ENCODE peak calls at places on chromosomes 11 and 22, in seven cellular contexts. V, G, K, H, C, L and P are unnamed samples.

GRCh38 chr11:10659339-10660216 is 34.0 kb downstream of the IRAG1 start:
- DNase-seq in V (no peak), G (no peak), K (peak), H (no peak), C (peak), L (no peak), P (no peak)

GRCh38 chr11:363948-364761 is 5.1 kb upstream of the B4GALNT4 start:
- DNase-seq in V (peak), G (peak), K (peak), H (peak), C (no peak), L (peak), P (peak)

GRCh38 chr11:65213322-65214211 is 31.8 kb downstream of the CAPN1 start:
- DNase-seq in V (no peak), G (no peak), K (peak), H (no peak), C (no peak), L (peak), P (no peak)

GRCh38 chr11:44611687-44612437 is 46.4 kb downstream of the CD82 start:
- DNase-seq in V (peak), G (peak), K (no peak), H (no peak), C (no peak), L (no peak), P (no peak)

GRCh38 chr11:76803811-76804600 is 20.9 kb downstream of the TSKU start:
- DNase-seq in V (no peak), G (peak), K (no peak), H (no peak), C (no peak), L (no peak), P (no peak)

GRCh38 chr11:16815047-16815767 is 76.8 kb downstream of the C11orf58 start:
- DNase-seq in V (no peak), G (no peak), K (peak), H (no peak), C (peak), L (no peak), P (no peak)

GRCh38 chr22:19991395-19991644 is 25.3 kb downstream of the ARVCF start:
- DNase-seq in V (no peak), G (no peak), K (no peak), H (no peak), C (peak), L (no peak), P (no peak)

GRCh38 chr11:58745705-58746364 is 14.1 kb upstream of the GLYAT start:
- DNase-seq in V (no peak), G (no peak), K (no peak), H (no peak), C (no peak), L (no peak), P (no peak)

GRCh38 chr11:3341298-3341697 is 37.6 kb downstream of the ZNF195 start:
- DNase-seq in V (peak), G (peak), K (peak), H (peak), C (peak), L (peak), P (no peak)

GRCh38 chr11:64229090-64229958 is 1.0 kb upstream of the DNAJC4 start:
- DNase-seq in V (no peak), G (no peak), K (no peak), H (no peak), C (no peak), L (no peak), P (no peak)

GRCh38 chr11:19985106-19985505 is 175.2 kb downstream of the DBX1 start:
- DNase-seq in V (no peak), G (no peak), K (no peak), H (no peak), C (no peak), L (no peak), P (no peak)

GRCh38 chr11:13110929-13111812 is 102.1 kb downstream of the RASSF10 start:
- DNase-seq in V (no peak), G (no peak), K (no peak), H (no peak), C (peak), L (peak), P (no peak)

GRCh38 chr11:11979487-11980117 is 28.8 kb downstream of the DKK3 start:
- DNase-seq in V (no peak), G (no peak), K (peak), H (no peak), C (peak), L (no peak), P (no peak)

GRCh38 chr22:22593964-22594656 is 35.0 kb upstream of the PRAME start:
- DNase-seq in V (peak), G (peak), K (peak), H (peak), C (peak), L (peak), P (peak)

GRCh38 chr11:84261707-84262106 is 975.5 kb upstream of the CCDC90B start:
- DNase-seq in V (no peak), G (no peak), K (no peak), H (no peak), C (no peak), L (no peak), P (no peak)

GRCh38 chr11:118216621-118217526 is 7.9 kb downstream of the JAML start:
- DNase-seq in V (peak), G (peak), K (no peak), H (no peak), C (no peak), L (no peak), P (no peak)

GRCh38 chr11:81359476-81359875 is 1374.2 kb downstream of the FAM181B start:
- DNase-seq in V (no peak), G (no peak), K (no peak), H (no peak), C (no peak), L (no peak), P (no peak)

GRCh38 chr11:130462101-130462885 is 13.8 kb downstream of the ADAMTS15 start:
- DNase-seq in V (no peak), G (no peak), K (no peak), H (no peak), C (no peak), L (no peak), P (no peak)

GRCh38 chr22:44827666-44828065 is 75.3 kb downstream of the ARHGAP8 start:
- DNase-seq in V (no peak), G (no peak), K (no peak), H (no peak), C (no peak), L (no peak), P (no peak)

GRCh38 chr11:2392241-2392959 is 8.2 kb upstream of the TSSC4 start:
- DNase-seq in V (no peak), G (no peak), K (no peak), H (no peak), C (no peak), L (no peak), P (no peak)

GRCh38 chr11:119320593-119321524 is 3.9 kb upstream of the MCAM start:
- DNase-seq in V (peak), G (peak), K (peak), H (no peak), C (peak), L (no peak), P (no peak)